ENCODE peak calls at places on chromosomes 4 and X, in four cellular contexts. S is GM12878, Z is HL-60, A is K562. L is an unnamed sample.
A peak's percentile ranks its signal among the peaks of the same experiment; 100 is the strongest.

GRCh38 chr4:170015285-170015684 is 10.9 kb downstream of the MFAP3L start:
- DNase-seq in A (no peak), Z (no peak), S (no peak), L (no peak)

GRCh38 chr4:39763714-39764572 is 66.0 kb downstream of the UBE2K start:
- DNase-seq in A (no peak), S (peak; percentile 66), Z (no peak), L (no peak)

GRCh38 chrX:21847342-21847741 is 7.9 kb downstream of the MBTPS2 start:
- DNase-seq in Z (no peak), S (no peak), A (no peak), L (no peak)

GRCh38 chrX:142214081-142214480 is 9.0 kb upstream of the MAGEC2 start:
- DNase-seq in A (no peak), S (no peak), Z (no peak), L (no peak)

GRCh38 chr4:153261922-153262321 is 57.7 kb downstream of the TRIM2 start:
- DNase-seq in A (no peak), S (no peak), Z (no peak), L (no peak)

GRCh38 chrX:2984342-2984741 is 22.0 kb upstream of the ARSH start:
- DNase-seq in S (no peak), Z (no peak), A (no peak), L (no peak)

GRCh38 chr4:141486375-141486997 is 149.9 kb upstream of the IL15 start:
- DNase-seq in Z (no peak), S (no peak), A (no peak), L (no peak)

GRCh38 chr4:6984611-6985115 is 58.5 kb upstream of the TADA2B start:
- DNase-seq in S (no peak), A (no peak), Z (no peak), L (no peak)

GRCh38 chr4:56424697-56425514 is 10.5 kb downstream of the PPAT start:
- DNase-seq in S (no peak), A (peak; percentile 51), Z (peak; percentile 21), L (no peak)

GRCh38 chr4:123673971-123674370 is 277.4 kb downstream of the SPRY1 start:
- DNase-seq in A (no peak), S (no peak), Z (no peak), L (no peak)

GRCh38 chrX:24426340-24426913 is 38.7 kb upstream of the PDK3 start:
- DNase-seq in S (no peak), Z (no peak), A (peak; percentile 2), L (no peak)

GRCh38 chr4:68575081-68575480 is 1.0 kb downstream of the UGT2B17 start:
- DNase-seq in A (no peak), Z (no peak), S (no peak), L (no peak)

GRCh38 chr4:68576272-68577100 is at the start of gene UGT2B17:
- DNase-seq in S (no peak), Z (no peak), A (no peak), L (peak; percentile 1)

GRCh38 chr4:68569466-68570121 is 6.5 kb downstream of the UGT2B17 start:
- DNase-seq in S (no peak), Z (no peak), A (peak; percentile 8), L (no peak)

GRCh38 chr4:68570122-68570507 is 6.0 kb downstream of the UGT2B17 start:
- DNase-seq in S (no peak), A (no peak), Z (no peak), L (no peak)

GRCh38 chr4:68572653-68573052 is 3.5 kb downstream of the UGT2B17 start:
- DNase-seq in S (no peak), Z (no peak), A (no peak), L (no peak)
- TF ChIP-seq POLR2AphosphoS5 in S (no peak), Z (no peak), A (no peak), L (no peak)

DNA sequence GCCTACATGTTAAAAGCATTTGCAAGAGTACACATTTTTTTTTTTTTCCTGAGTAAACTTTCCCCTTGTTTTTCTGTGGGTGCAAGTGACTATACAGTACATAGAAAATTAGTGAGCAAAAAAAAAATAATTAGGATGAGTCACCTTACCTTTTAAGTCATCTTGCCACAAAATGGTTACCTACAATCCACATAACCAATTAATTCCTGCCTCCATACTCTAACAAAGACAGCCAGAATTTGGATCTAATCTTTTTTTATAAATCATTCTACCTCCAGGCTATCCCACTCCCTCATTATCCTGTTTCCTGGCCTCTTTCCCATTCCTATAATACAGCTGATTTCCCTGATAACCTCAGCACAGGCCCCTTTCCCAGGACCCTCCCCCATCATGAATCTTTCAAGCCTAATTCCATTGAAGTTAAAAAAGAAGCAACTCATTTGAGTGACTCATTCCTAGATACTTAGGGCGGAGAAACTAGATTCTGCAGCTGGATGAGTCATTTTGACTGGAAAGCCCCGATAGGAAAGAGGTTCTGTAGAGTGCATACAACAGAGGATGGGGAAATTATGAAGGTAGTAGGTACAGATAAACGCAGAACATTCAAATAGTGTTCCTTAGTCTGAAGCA is 128.2 kb downstream of the C4orf51 start:
- DNase-seq in S (peak; percentile 86), Z (no peak), A (peak; percentile 34), L (peak; percentile 11)
- TF ChIP-seq SPI1 in S (no peak), Z (no peak), A (no peak), L (no peak)

GRCh38 chr4:37625499-37625898 is 60.7 kb downstream of the RELL1 start:
- DNase-seq in A (no peak), S (no peak), Z (no peak), L (no peak)

GRCh38 chr4:37627263-37627662 is 58.9 kb downstream of the RELL1 start:
- DNase-seq in Z (no peak), A (no peak), S (no peak), L (no peak)

GRCh38 chr4:37629713-37630112 is 56.5 kb downstream of the RELL1 start:
- DNase-seq in Z (no peak), S (no peak), A (no peak), L (no peak)

GRCh38 chr4:37631551-37631950 is 54.6 kb downstream of the RELL1 start:
- DNase-seq in Z (no peak), A (no peak), S (no peak), L (no peak)

DNA sequence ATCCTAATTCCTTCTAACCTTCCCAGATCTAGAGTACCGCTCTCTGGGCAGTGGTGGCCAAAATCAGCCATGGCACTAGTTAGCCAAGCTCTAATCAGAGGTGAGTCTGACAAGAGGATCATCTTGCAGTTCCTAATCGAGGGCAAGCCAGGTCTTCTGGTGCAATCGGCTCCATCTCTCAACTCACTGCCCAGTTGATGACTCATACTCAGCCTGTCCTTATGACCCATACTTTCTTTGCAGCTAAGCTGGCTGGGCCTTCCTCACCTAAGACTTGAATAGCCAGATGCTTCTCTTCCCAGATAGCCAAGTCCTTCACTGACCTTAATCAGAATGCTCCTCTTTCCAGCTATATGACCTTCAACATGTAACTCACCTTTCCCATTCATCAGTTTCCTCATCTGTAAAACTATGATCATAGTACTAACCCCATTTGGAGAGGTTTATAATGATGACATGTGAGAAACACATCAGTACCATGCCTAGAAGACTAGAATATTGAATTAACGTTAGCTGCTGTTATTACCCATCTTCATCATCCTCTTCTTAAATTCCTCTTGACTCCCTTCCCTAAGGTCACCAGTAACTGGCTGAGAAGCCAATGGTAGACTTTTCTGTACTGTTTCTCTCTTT is 57.1 kb downstream of the RELL1 start:
- DNase-seq in A (peak; percentile 45), Z (peak; percentile 14), S (no peak), L (no peak)
- TF ChIP-seq POLR2AphosphoS5 in A (no peak), Z (no peak), S (no peak), L (no peak)

DNA sequence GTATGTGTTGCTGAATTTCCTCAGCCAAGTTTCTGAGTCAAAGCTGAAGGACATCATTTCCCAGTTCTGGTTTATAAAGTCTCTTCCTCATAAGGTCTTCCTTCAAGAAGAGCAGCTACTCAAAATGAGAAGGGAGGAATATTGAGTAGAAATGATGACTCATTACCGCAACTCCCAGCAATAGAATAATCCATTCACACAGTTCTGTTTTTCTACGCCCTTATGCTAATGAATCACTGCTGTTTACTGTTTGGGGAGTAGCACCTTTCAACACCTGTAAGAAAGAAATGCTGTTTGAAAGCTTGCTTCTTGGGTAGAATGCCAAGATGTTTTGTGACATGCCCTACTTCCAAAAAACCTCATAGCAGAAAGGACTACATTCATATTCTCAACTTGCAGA is 147.3 kb upstream of the BANK1 start:
- DNase-seq in A (no peak), S (no peak), Z (no peak), L (no peak)
- TF ChIP-seq SPI1 in A (no peak), S (no peak), Z (no peak), L (no peak)

GRCh38 chr4:83389756-83390505 is 55.3 kb upstream of the HPSE start:
- DNase-seq in S (no peak), Z (no peak), A (no peak), L (no peak)

GRCh38 chr4:83390965-83391364 is 56.3 kb upstream of the HPSE start:
- DNase-seq in A (no peak), Z (no peak), S (no peak), L (no peak)

GRCh38 chr4:83389037-83389755 is 54.5 kb upstream of the HPSE start:
- DNase-seq in A (no peak), Z (no peak), S (no peak), L (no peak)

GRCh38 chr4:83387922-83388676 is 53.5 kb upstream of the HPSE start:
- DNase-seq in S (no peak), A (peak; percentile 39), Z (no peak), L (no peak)

DNA sequence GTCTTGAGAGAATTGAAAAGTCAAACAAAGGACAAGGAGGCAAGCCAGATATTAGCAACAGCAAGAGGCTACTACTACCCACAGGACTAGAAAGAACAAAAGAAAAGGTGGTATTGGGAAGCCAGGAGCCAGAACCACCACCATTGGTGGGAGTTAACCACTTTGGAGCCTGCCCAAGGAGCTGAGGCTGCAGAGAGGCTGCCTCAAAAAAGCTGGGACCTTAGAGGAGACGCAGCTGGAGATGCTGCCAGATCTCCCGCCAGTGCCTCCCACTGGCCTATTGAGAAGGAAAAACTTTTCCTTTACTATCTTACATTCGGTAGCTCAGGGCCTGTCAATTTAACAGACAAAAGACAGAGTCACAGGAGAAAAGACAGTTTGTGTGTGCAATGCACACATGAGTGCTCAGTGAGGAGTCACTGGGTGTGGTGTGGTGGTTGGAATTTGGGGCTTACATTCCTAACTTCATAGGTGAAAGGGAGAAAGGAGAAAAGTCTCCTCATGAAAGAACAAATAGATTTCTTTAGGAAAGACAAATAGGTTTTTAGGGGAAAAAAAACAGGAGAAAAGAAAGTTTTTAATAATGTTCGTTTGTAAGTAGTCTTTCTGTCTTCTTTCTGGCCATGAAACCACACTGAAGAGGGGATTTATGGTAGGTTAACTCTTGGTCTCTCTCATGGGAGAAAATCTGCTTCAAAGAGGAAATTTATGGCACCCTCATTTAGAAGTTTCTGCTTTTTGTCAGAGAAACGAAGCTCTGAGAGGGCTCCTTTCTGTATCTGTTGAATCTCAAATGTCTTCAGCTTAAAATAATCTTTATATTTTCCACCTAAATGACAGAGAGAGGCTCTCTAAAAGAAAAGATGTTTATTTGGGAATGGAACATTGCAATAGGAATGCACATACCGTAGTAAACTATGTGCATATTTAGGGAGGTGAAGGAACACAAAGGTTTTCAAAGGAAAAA is 52.6 kb upstream of the HPSE start:
- DNase-seq in A (no peak), Z (no peak), S (no peak), L (no peak)
- TF ChIP-seq POLR2AphosphoS5 in A (no peak), Z (no peak), S (no peak), L (no peak)

L was measured in GM12891.